ENCODE peak calls at places on chromosomes 16 and 17, in four cellular contexts. X is Panc1; T is heart left ventricle; V is CD4-positive, CD25-positive, alpha-beta regulatory T cell. Q is an unnamed sample.

GRCh38 chr16:66434619-66435430 is 7.7 kb downstream of the BEAN1 start:
- DNase-seq in X (no peak), T (no peak), V (no peak), Q (no peak)

GRCh38 chr17:82216301-82217119 is 3.9 kb upstream of the CCDC57 start:
- DNase-seq in X (no peak), T (peak; percentile 81), V (peak; percentile 67), Q (peak; percentile 29)

GRCh38 chr16:48393843-48394703 is 8.9 kb upstream of the SIAH1 start:
- DNase-seq in X (no peak), T (no peak), V (no peak), Q (no peak)

GRCh38 chr16:52617591-52617990 is 70.6 kb upstream of the TOX3 start:
- DNase-seq in X (no peak), T (no peak), V (no peak), Q (no peak)

GRCh38 chr17:44061446-44061845 is 5.0 kb downstream of the LSM12 start:
- DNase-seq in X (no peak), T (no peak), V (no peak), Q (no peak)

GRCh38 chr16:84197487-84198128 is 6.7 kb downstream of the ADAD2 start:
- DNase-seq in X (no peak), T (no peak), V (no peak), Q (no peak)

GRCh38 chr17:6470751-6471521 is 26.7 kb downstream of the PIMREG start:
- DNase-seq in X (no peak), T (no peak), V (no peak), Q (no peak)

GRCh38 chr16:78503501-78504110 is 404.2 kb downstream of the WWOX start:
- DNase-seq in X (peak; percentile 2), T (no peak), V (peak; percentile 75), Q (peak; percentile 3)

GRCh38 chr17:6642592-6642991 is 1.7 kb downstream of the TXNDC17 start:
- DNase-seq in X (no peak), T (no peak), V (no peak), Q (no peak)

GRCh38 chr17:13351046-13351445 is 250.7 kb downstream of the HS3ST3A1 start:
- DNase-seq in X (no peak), T (no peak), V (no peak), Q (no peak)

GRCh38 chr16:87034317-87034716 is 282.9 kb downstream of the C16orf95 start:
- DNase-seq in X (no peak), T (no peak), V (no peak), Q (no peak)

DNA sequence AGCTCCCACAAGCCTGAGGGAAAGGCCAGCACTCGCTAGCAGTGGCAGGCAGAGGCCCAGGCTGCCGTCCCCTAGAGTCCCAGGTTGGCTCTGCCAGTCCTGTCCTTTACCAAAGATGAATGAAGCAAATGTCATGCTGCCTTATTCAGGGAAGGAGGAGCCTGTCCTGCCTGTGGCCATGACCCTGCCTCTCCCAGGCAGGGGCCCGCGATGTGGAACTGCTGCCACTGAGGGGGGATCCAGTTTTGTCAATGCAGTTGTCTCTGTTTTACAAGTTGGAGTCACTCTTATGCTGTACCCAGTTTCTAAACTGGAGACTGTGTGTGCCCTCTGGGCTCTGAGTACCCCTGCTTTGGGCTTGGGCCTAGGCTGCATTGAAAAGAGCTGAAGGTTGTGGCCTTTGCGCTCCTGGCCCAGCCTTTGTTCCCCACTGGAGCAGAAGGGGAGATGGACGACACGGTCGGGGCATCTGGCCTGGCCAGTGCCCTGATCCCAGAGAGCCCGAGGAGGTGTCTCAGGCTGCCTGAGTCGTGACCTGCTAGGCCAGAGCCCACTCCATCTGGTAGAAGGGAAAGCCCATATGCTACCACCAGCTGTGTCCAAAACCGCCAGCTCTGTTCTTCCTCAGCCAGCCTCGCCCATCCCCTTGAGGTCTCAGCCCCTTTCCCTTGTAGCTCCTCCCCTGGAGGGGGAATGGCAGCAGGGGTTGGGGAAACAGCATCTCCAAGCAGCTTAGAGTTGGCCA is 5.5 kb downstream of the LIMD2 start:
- DNase-seq in X (no peak), T (no peak), V (peak; percentile 52), Q (no peak)
- H3K27ac ChIP-seq in X (no peak overlapping the region), T (peak overlapping the region; percentile 96), V (peak overlapping the region; percentile 93), Q (no peak overlapping the region)

DNA sequence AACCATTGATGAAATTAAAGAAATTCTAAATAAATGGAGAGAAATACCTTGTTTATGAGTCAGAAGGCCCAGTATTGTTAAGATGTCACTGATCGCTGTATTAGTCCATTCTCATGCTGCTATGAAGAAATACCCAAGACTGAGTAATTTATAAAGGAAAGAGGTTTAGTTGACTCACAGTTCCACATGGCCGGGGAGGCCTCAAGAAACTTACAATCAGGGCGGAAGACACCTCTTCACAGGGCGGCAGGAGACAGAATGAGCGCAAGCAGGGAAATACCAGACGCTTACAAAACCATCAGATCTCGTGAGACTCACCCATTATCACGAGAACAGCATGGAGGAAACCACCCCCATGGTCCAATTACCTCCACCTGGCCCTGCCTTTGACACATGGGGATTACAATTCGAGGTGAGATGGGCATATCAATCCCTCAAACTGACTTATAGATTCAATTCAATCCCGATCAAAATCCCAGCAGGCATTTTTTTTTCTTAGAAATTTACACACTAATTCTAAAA is 157.2 kb downstream of the ENGASE start:
- DNase-seq in X (no peak), T (no peak), V (no peak), Q (no peak)
- H3K27me3 ChIP-seq in X (peaks cover 4% of the 10 kb centered on the region), T (peaks cover 6% of the 10 kb centered on the region), V (no peaks in the 10 kb centered on the region), Q (no peaks in the 10 kb centered on the region)

GRCh38 chr16:67945392-67945933 is 1.5 kb upstream of the LCAT start:
- DNase-seq in X (no peak), T (peak; percentile 60), V (no peak), Q (no peak)

GRCh38 chr16:67946966-67947558 is 3.1 kb upstream of the LCAT start:
- DNase-seq in X (no peak), T (no peak), V (no peak), Q (no peak)

GRCh38 chr16:67944690-67945391 is 921 bp upstream of the LCAT start:
- DNase-seq in X (no peak), T (no peak), V (no peak), Q (no peak)

GRCh38 chr16:67948015-67948414 is 4.1 kb upstream of the LCAT start:
- DNase-seq in X (no peak), T (no peak), V (no peak), Q (no peak)

DNA sequence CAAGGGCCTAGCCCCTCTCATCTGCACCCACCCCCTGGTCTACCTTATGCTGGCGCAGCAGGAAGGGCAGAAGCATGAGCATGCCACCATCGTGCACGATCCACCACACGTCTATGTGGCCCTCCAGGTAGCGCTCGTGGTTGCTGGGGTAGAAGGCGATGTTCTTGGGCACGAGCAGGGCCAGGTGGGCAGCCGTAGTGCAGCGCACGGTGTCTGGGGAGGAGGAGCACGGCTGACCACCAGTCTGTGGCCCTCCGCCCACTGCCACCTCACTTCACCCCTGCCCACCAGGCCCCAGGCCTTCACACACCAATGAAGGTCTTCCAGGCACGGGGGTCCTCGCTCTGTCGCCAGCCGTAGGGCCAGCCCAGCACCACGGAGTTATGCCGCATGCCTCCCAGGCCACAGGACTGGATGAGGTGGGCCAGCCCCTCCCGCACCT is 2.2 kb upstream of the LCAT start:
- DNase-seq in X (no peak), T (no peak), V (no peak), Q (no peak)
- H3K36me3 ChIP-seq in X (no peaks in the 10 kb centered on the region), T (peaks cover 15% of the 10 kb centered on the region), V (peaks cover 8% of the 10 kb centered on the region), Q (peaks cover 5% of the 10 kb centered on the region)

GRCh38 chr17:54620380-54620978 is 280.2 kb upstream of the TOM1L1 start:
- DNase-seq in X (no peak), T (no peak), V (no peak), Q (no peak)

GRCh38 chr17:54626146-54626703 is 274.4 kb upstream of the TOM1L1 start:
- DNase-seq in X (no peak), T (no peak), V (no peak), Q (no peak)
- H3K27ac ChIP-seq in X (no peak overlapping the region), T (no peak overlapping the region), V (no peak overlapping the region), Q (no peak overlapping the region)

DNA sequence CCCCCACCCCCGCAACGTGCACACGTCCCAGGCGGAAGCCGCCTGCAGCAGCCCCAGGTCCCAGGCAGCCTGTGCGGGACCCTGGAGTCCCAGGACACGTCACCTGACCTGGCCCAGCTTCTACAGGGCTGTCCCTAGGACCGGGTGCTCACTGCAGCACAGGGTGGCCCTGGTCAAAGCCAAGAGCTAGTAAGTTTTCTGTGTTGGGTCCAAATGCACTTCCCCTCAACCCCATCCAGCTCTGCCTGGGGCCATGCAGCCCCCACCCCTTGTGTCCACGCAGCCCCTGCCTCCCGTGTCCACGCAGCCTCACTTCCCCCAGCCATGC is 22.1 kb upstream of the PVALEF start:
- DNase-seq in X (no peak), T (no peak), V (no peak), Q (no peak)
- H3K27me3 ChIP-seq in X (no peaks in the 10 kb centered on the region), T (no peaks in the 10 kb centered on the region), V (no peaks in the 10 kb centered on the region), Q (no peaks in the 10 kb centered on the region)

GRCh38 chr17:705011-705410 is 9.6 kb downstream of the VPS53 start:
- DNase-seq in X (no peak), T (no peak), V (no peak), Q (no peak)

GRCh38 chr17:705863-706262 is 8.8 kb downstream of the VPS53 start:
- DNase-seq in X (no peak), T (no peak), V (no peak), Q (no peak)

GRCh38 chr17:703081-703875 is 11.4 kb downstream of the VPS53 start:
- DNase-seq in X (no peak), T (no peak), V (no peak), Q (no peak)

GRCh38 chr17:700504-701094 is 14.0 kb downstream of the VPS53 start:
- DNase-seq in X (no peak), T (no peak), V (peak; percentile 54), Q (peak; percentile 43)

GRCh38 chr17:704111-704864 is 10.4 kb downstream of the VPS53 start:
- DNase-seq in X (no peak), T (no peak), V (no peak), Q (no peak)
- H3K36me3 ChIP-seq in X (peaks cover 2% of the 10 kb centered on the region), T (no peaks in the 10 kb centered on the region), V (peaks cover 22% of the 10 kb centered on the region), Q (peaks cover 4% of the 10 kb centered on the region)

GRCh38 chr17:8744086-8744781 is 402 bp downstream of the CCDC42 start:
- DNase-seq in X (no peak), T (no peak), V (no peak), Q (no peak)

GRCh38 chr17:8747731-8748130 is 3.1 kb upstream of the CCDC42 start:
- DNase-seq in X (no peak), T (no peak), V (no peak), Q (no peak)

GRCh38 chr17:8745586-8746500 is 1.2 kb upstream of the CCDC42 start:
- DNase-seq in X (no peak), T (peak; percentile 73), V (peak; percentile 68), Q (peak; percentile 70)

GRCh38 chr17:8742828-8743227 is 1.8 kb downstream of the CCDC42 start:
- DNase-seq in X (no peak), T (no peak), V (no peak), Q (no peak)

DNA sequence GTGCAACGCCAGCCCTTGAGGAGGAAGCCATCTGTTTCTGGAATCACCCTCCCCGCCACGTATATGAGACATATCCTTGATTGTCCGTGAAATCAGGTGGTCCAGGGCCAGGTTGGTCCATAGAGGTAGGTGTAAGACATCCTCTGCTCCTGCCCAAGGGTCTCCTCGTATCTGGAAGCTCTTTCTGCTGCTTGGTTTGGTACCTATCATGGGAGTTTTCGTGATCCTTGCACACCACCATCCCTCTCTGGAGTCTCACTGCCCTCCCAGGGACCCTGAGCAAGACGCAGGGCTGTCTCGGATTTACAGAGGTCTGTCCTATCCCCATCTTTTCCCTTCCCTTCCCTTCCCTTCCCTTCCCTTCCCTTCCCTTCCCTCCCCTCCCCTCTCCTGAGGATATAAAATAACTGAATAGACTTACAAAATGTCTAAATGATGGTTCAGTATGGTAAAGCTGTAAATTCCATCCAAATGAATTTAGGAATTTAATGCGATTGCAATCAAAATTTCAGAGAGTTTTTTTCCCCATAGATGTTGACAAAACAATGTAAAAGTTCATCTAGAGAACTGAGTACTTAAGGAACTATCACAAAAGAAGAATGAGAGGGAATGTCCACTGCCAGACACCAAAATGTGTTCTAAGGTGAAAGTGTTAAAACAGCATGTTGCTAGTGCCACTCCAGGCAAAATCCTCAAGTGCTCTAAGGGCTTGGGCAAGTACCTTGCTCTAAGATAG is 2.0 kb upstream of the CCDC42 start:
- DNase-seq in X (no peak), T (no peak), V (no peak), Q (no peak)
- H3K27ac ChIP-seq in X (no peak overlapping the region), T (no peak overlapping the region), V (no peak overlapping the region), Q (no peak overlapping the region)